ENCODE peak calls at places on chromosomes 3 and 15, in six cellular contexts. M is A549, Z is HEK293T, V is K562, F is HepG2, L is GM12878. X is an unnamed sample.

GRCh38 chr15:25738171-25738792 is 124.8 kb downstream of the ATP10A start:
- DNase-seq in Z (no peak), L (no peak), M (no peak), V (no peak), F (no peak), X (peak; percentile 46)

GRCh38 chr3:37988931-37989525 is 1.6 kb upstream of the VILL start:
- DNase-seq in M (no peak), F (no peak), V (no peak), Z (no peak), L (no peak), X (no peak)

GRCh38 chr3:10599444-10599843 is 94.1 kb upstream of the ATP2B2 start:
- DNase-seq in L (no peak), F (peak; percentile 10), M (no peak), V (no peak), Z (no peak), X (no peak)

GRCh38 chr3:171262431-171262830 is 197.8 kb downstream of the TNIK start:
- DNase-seq in M (no peak), V (no peak), F (no peak), Z (no peak), L (no peak), X (peak; percentile 43)

GRCh38 chr3:63521657-63522056 is 130.8 kb upstream of the SNTN start:
- DNase-seq in Z (no peak), L (no peak), M (no peak), F (no peak), V (no peak), X (no peak)

GRCh38 chr15:33194704-33195261 is at the start of gene FMN1:
- DNase-seq in Z (peak; percentile 88), F (no peak), V (peak; percentile 86), M (peak; percentile 90), L (peak; percentile 37), X (peak; percentile 84)

GRCh38 chr3:141816958-141817357 is 53.8 kb downstream of the GRK7 start:
- DNase-seq in F (no peak), V (no peak), Z (no peak), L (no peak), M (no peak), X (no peak)

GRCh38 chr3:98824256-98824655 is 61.1 kb downstream of the ST3GAL6 start:
- DNase-seq in Z (no peak), V (peak; percentile 14), M (no peak), F (no peak), L (no peak), X (no peak)

GRCh38 chr3:106068386-106068785 is 199.6 kb upstream of the CBLB start:
- DNase-seq in M (no peak), F (no peak), L (no peak), Z (no peak), V (no peak), X (no peak)

GRCh38 chr15:43776101-43776717 is 557 bp downstream of the ELL3 start:
- DNase-seq in Z (no peak), F (no peak), L (peak; percentile 66), V (peak; percentile 40), M (no peak), X (no peak)

GRCh38 chr3:11328196-11328945 is 56.2 kb downstream of the ATG7 start:
- DNase-seq in V (no peak), Z (no peak), L (no peak), M (no peak), F (no peak), X (no peak)

GRCh38 chr15:75223688-75224087 is 22.0 kb downstream of the C15orf39 start:
- DNase-seq in V (no peak), L (no peak), Z (no peak), F (no peak), M (no peak), X (no peak)

DNA sequence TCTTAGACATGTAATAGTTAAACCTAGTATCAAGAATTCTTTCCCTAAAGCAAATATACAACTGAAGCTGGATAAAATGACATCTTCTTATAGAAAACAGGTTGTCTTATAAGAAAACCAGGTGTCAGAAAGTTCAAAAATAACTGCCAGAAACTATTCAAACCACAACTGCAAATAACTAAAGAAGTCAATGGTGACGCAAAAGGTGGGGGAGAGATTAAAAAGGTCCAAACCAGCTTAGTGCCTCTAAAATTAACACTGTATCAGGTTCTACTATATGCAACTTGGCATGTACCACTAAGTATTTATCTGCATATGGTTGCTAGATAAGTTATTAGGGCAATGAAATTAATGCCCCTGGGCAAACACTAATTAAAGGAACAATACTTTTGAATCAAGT is 136.8 kb downstream of the TBL1XR1 start:
- DNase-seq in V (no peak), M (no peak), F (no peak), L (no peak), Z (no peak), X (no peak)
- TF ChIP-seq BHLHE40 in V (no peak), M (no peak), F (no peak), L (no peak), Z (no peak), X (no peak)

GRCh38 chr3:48473617-48473952 is 27.0 kb downstream of the ATRIP start:
- DNase-seq in Z (no peak), F (no peak), L (no peak), V (no peak), M (no peak), X (no peak)
- TF ChIP-seq BHLHE40 in Z (no peak), F (no peak), L (no peak), V (no peak), M (no peak), X (no peak)

GRCh38 chr3:127748754-127749327 is 73.5 kb downstream of the MGLL start:
- DNase-seq in Z (no peak), F (no peak), V (no peak), M (no peak), L (no peak), X (no peak)
- TF ChIP-seq BHLHE40 in Z (no peak), F (no peak), V (no peak), M (no peak), L (no peak), X (no peak)

DNA sequence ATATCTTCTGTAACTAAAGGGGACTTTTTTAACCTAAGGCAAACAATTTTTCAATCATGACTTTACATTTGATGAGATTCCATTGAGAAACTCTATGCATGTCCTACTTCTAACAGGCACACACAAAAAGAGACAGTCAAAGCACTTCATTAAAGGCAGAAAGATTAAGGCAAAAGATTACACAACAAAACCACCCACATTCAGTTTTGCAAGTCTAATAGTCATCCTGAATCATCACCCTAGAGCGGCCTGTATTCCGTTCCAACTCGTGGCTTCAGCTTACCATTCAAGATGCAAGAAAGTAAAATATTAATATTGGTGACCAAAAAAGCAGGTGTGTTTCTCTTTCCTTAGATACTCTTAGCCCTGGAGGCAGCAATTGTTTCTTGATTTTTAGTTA is 205.9 kb downstream of the P3H2 start:
- DNase-seq in V (no peak), F (no peak), L (no peak), Z (no peak), M (peak; percentile 23), X (peak; percentile 96)
- TF ChIP-seq BHLHE40 in V (no peak), F (no peak), L (no peak), Z (no peak), M (no peak), X (no peak)

X was measured in IMR-90.